ENCODE peak calls at places on chromosome 13, in seven cellular contexts. One of them, this sample, is unnamed.

GRCh38 chr13:20856650-20857049 is 45.9 kb downstream of the XPO4 start:
- DNase-seq in CD4-positive, CD25-positive, alpha-beta regulatory T cell: no peak
- DNase-seq in left ventricle myocardium inferior: no peak
- DNase-seq in BJ: no peak
- DNase-seq in effector memory CD4-positive, alpha-beta T cell: no peak
- DNase-seq in heart right ventricle: no peak
- DNase-seq in pancreas: no peak
- DNase-seq in this sample: no peak

GRCh38 chr13:44619651-44620050 is 43.5 kb upstream of the TSC22D1 start:
- DNase-seq in heart right ventricle: no peak
- DNase-seq in CD4-positive, CD25-positive, alpha-beta regulatory T cell: no peak
- DNase-seq in effector memory CD4-positive, alpha-beta T cell: no peak
- DNase-seq in BJ: no peak
- DNase-seq in left ventricle myocardium inferior: no peak
- DNase-seq in pancreas: no peak
- DNase-seq in this sample: no peak

GRCh38 chr13:66835040-66835628 is 395.0 kb downstream of the PCDH9 start:
- DNase-seq in CD4-positive, CD25-positive, alpha-beta regulatory T cell: no peak
- DNase-seq in effector memory CD4-positive, alpha-beta T cell: no peak
- DNase-seq in pancreas: peak; percentile 74
- DNase-seq in left ventricle myocardium inferior: peak; percentile 84
- DNase-seq in heart right ventricle: peak; percentile 77
- DNase-seq in BJ: no peak
- DNase-seq in this sample: no peak

GRCh38 chr13:59012731-59013130 is 1151.0 kb downstream of the DIAPH3 start:
- DNase-seq in left ventricle myocardium inferior: no peak
- DNase-seq in BJ: no peak
- DNase-seq in pancreas: no peak
- DNase-seq in effector memory CD4-positive, alpha-beta T cell: no peak
- DNase-seq in CD4-positive, CD25-positive, alpha-beta regulatory T cell: no peak
- DNase-seq in heart right ventricle: no peak
- DNase-seq in this sample: no peak

GRCh38 chr13:55439450-55439849 is 1701.3 kb upstream of the PRR20A start:
- DNase-seq in BJ: no peak
- DNase-seq in left ventricle myocardium inferior: no peak
- DNase-seq in effector memory CD4-positive, alpha-beta T cell: no peak
- DNase-seq in pancreas: no peak
- DNase-seq in CD4-positive, CD25-positive, alpha-beta regulatory T cell: no peak
- DNase-seq in heart right ventricle: no peak
- DNase-seq in this sample: no peak

GRCh38 chr13:31421756-31422155 is 222.0 kb downstream of the B3GLCT start:
- DNase-seq in heart right ventricle: no peak
- DNase-seq in effector memory CD4-positive, alpha-beta T cell: no peak
- DNase-seq in pancreas: no peak
- DNase-seq in CD4-positive, CD25-positive, alpha-beta regulatory T cell: no peak
- DNase-seq in left ventricle myocardium inferior: no peak
- DNase-seq in BJ: no peak
- DNase-seq in this sample: no peak

GRCh38 chr13:111283457-111283856 is 37.0 kb upstream of the TEX29 start:
- DNase-seq in effector memory CD4-positive, alpha-beta T cell: no peak
- DNase-seq in BJ: no peak
- DNase-seq in pancreas: no peak
- DNase-seq in CD4-positive, CD25-positive, alpha-beta regulatory T cell: no peak
- DNase-seq in heart right ventricle: no peak
- DNase-seq in left ventricle myocardium inferior: no peak
- DNase-seq in this sample: no peak

GRCh38 chr13:72523049-72523448 is 204.4 kb downstream of the MZT1 start:
- DNase-seq in CD4-positive, CD25-positive, alpha-beta regulatory T cell: no peak
- DNase-seq in effector memory CD4-positive, alpha-beta T cell: no peak
- DNase-seq in heart right ventricle: no peak
- DNase-seq in pancreas: no peak
- DNase-seq in left ventricle myocardium inferior: no peak
- DNase-seq in BJ: no peak
- DNase-seq in this sample: no peak

GRCh38 chr13:53411443-53411842 is 382.8 kb downstream of the OLFM4 start:
- DNase-seq in left ventricle myocardium inferior: no peak
- DNase-seq in effector memory CD4-positive, alpha-beta T cell: no peak
- DNase-seq in CD4-positive, CD25-positive, alpha-beta regulatory T cell: no peak
- DNase-seq in heart right ventricle: no peak
- DNase-seq in BJ: no peak
- DNase-seq in pancreas: no peak
- DNase-seq in this sample: no peak

GRCh38 chr13:46146898-46147297 is 35.1 kb downstream of the LCP1 start:
- DNase-seq in CD4-positive, CD25-positive, alpha-beta regulatory T cell: no peak
- DNase-seq in left ventricle myocardium inferior: no peak
- DNase-seq in heart right ventricle: no peak
- DNase-seq in BJ: no peak
- DNase-seq in effector memory CD4-positive, alpha-beta T cell: no peak
- DNase-seq in pancreas: no peak
- DNase-seq in this sample: no peak

GRCh38 chr13:57629821-57630235 is 1.7 kb upstream of the PCDH17 start:
- DNase-seq in pancreas: peak; percentile 92
- DNase-seq in effector memory CD4-positive, alpha-beta T cell: peak; percentile 32
- DNase-seq in left ventricle myocardium inferior: peak; percentile 91
- DNase-seq in BJ: no peak
- DNase-seq in CD4-positive, CD25-positive, alpha-beta regulatory T cell: peak; percentile 12
- DNase-seq in heart right ventricle: peak; percentile 90
- DNase-seq in this sample: no peak

GRCh38 chr13:113125506-113126264 is 3.1 kb downstream of the F10 start:
- DNase-seq in pancreas: no peak
- DNase-seq in heart right ventricle: no peak
- DNase-seq in effector memory CD4-positive, alpha-beta T cell: no peak
- DNase-seq in left ventricle myocardium inferior: no peak
- DNase-seq in CD4-positive, CD25-positive, alpha-beta regulatory T cell: no peak
- DNase-seq in BJ: no peak
- DNase-seq in this sample: no peak

GRCh38 chr13:113065406-113066141 is 40.0 kb upstream of the F7 start:
- DNase-seq in left ventricle myocardium inferior: no peak
- DNase-seq in BJ: no peak
- DNase-seq in effector memory CD4-positive, alpha-beta T cell: no peak
- DNase-seq in pancreas: peak; percentile 53
- DNase-seq in CD4-positive, CD25-positive, alpha-beta regulatory T cell: no peak
- DNase-seq in heart right ventricle: peak; percentile 11
- DNase-seq in this sample: no peak

GRCh38 chr13:77184455-77184854 is 142.4 kb downstream of the MYCBP2 start:
- DNase-seq in effector memory CD4-positive, alpha-beta T cell: no peak
- DNase-seq in pancreas: no peak
- DNase-seq in BJ: no peak
- DNase-seq in left ventricle myocardium inferior: no peak
- DNase-seq in heart right ventricle: no peak
- DNase-seq in CD4-positive, CD25-positive, alpha-beta regulatory T cell: peak; percentile 13
- DNase-seq in this sample: peak; percentile 23

GRCh38 chr13:38849316-38849715 is 141.3 kb downstream of the STOML3 start:
- DNase-seq in CD4-positive, CD25-positive, alpha-beta regulatory T cell: no peak
- DNase-seq in BJ: no peak
- DNase-seq in pancreas: no peak
- DNase-seq in heart right ventricle: no peak
- DNase-seq in left ventricle myocardium inferior: no peak
- DNase-seq in effector memory CD4-positive, alpha-beta T cell: no peak
- DNase-seq in this sample: no peak

GRCh38 chr13:44810067-44810840 is 179.0 kb downstream of the NUFIP1 start:
- DNase-seq in left ventricle myocardium inferior: no peak
- DNase-seq in CD4-positive, CD25-positive, alpha-beta regulatory T cell: no peak
- DNase-seq in effector memory CD4-positive, alpha-beta T cell: no peak
- DNase-seq in heart right ventricle: no peak
- DNase-seq in pancreas: no peak
- DNase-seq in BJ: no peak
- DNase-seq in this sample: no peak

GRCh38 chr13:37442996-37443395 is 155.6 kb downstream of the POSTN start:
- DNase-seq in left ventricle myocardium inferior: no peak
- DNase-seq in heart right ventricle: no peak
- DNase-seq in BJ: no peak
- DNase-seq in pancreas: no peak
- DNase-seq in effector memory CD4-positive, alpha-beta T cell: no peak
- DNase-seq in CD4-positive, CD25-positive, alpha-beta regulatory T cell: no peak
- DNase-seq in this sample: no peak

GRCh38 chr13:29908411-29908810 is 58.0 kb upstream of the UBL3 start:
- DNase-seq in left ventricle myocardium inferior: peak; percentile 48
- DNase-seq in pancreas: no peak
- DNase-seq in heart right ventricle: peak; percentile 30
- DNase-seq in effector memory CD4-positive, alpha-beta T cell: no peak
- DNase-seq in BJ: peak; percentile 74
- DNase-seq in CD4-positive, CD25-positive, alpha-beta regulatory T cell: no peak
- DNase-seq in this sample: no peak

GRCh38 chr13:99434258-99434788 is 66.9 kb upstream of the TM9SF2 start:
- DNase-seq in effector memory CD4-positive, alpha-beta T cell: peak; percentile 76
- DNase-seq in pancreas: no peak
- DNase-seq in CD4-positive, CD25-positive, alpha-beta regulatory T cell: peak; percentile 82
- DNase-seq in left ventricle myocardium inferior: no peak
- DNase-seq in heart right ventricle: no peak
- DNase-seq in BJ: no peak
- DNase-seq in this sample: no peak

GRCh38 chr13:20714563-20715339 is 11.3 kb downstream of the IL17D start:
- DNase-seq in CD4-positive, CD25-positive, alpha-beta regulatory T cell: no peak
- DNase-seq in effector memory CD4-positive, alpha-beta T cell: no peak
- DNase-seq in left ventricle myocardium inferior: peak; percentile 68
- DNase-seq in heart right ventricle: peak; percentile 53
- DNase-seq in BJ: no peak
- DNase-seq in pancreas: no peak
- DNase-seq in this sample: no peak

GRCh38 chr13:38086721-38087120 is 217.1 kb upstream of the TRPC4 start:
- DNase-seq in CD4-positive, CD25-positive, alpha-beta regulatory T cell: no peak
- DNase-seq in BJ: no peak
- DNase-seq in effector memory CD4-positive, alpha-beta T cell: no peak
- DNase-seq in pancreas: no peak
- DNase-seq in heart right ventricle: no peak
- DNase-seq in left ventricle myocardium inferior: no peak
- DNase-seq in this sample: no peak

GRCh38 chr13:76790519-76791289 is 95.5 kb downstream of the KCTD12 start:
- DNase-seq in CD4-positive, CD25-positive, alpha-beta regulatory T cell: no peak
- DNase-seq in heart right ventricle: no peak
- DNase-seq in effector memory CD4-positive, alpha-beta T cell: no peak
- DNase-seq in BJ: no peak
- DNase-seq in left ventricle myocardium inferior: no peak
- DNase-seq in pancreas: no peak
- DNase-seq in this sample: no peak

GRCh38 chr13:45113809-45114208 is 6.5 kb upstream of the GTF2F2 start:
- DNase-seq in BJ: no peak
- DNase-seq in effector memory CD4-positive, alpha-beta T cell: no peak
- DNase-seq in left ventricle myocardium inferior: no peak
- DNase-seq in heart right ventricle: no peak
- DNase-seq in pancreas: no peak
- DNase-seq in CD4-positive, CD25-positive, alpha-beta regulatory T cell: no peak
- DNase-seq in this sample: no peak

GRCh38 chr13:39210961-39211534 is 172.8 kb downstream of the NHLRC3 start:
- DNase-seq in left ventricle myocardium inferior: no peak
- DNase-seq in effector memory CD4-positive, alpha-beta T cell: no peak
- DNase-seq in CD4-positive, CD25-positive, alpha-beta regulatory T cell: no peak
- DNase-seq in heart right ventricle: no peak
- DNase-seq in BJ: no peak
- DNase-seq in pancreas: no peak
- DNase-seq in this sample: no peak

GRCh38 chr13:112896736-112897602 is 72.0 kb upstream of the MCF2L start:
- DNase-seq in left ventricle myocardium inferior: peak; percentile 8
- DNase-seq in heart right ventricle: no peak
- DNase-seq in CD4-positive, CD25-positive, alpha-beta regulatory T cell: no peak
- DNase-seq in effector memory CD4-positive, alpha-beta T cell: no peak
- DNase-seq in BJ: no peak
- DNase-seq in pancreas: peak; percentile 62
- DNase-seq in this sample: no peak

GRCh38 chr13:42041017-42041683 is 7.3 kb upstream of the DGKH start:
- DNase-seq in heart right ventricle: peak; percentile 63
- DNase-seq in CD4-positive, CD25-positive, alpha-beta regulatory T cell: peak; percentile 32
- DNase-seq in BJ: no peak
- DNase-seq in pancreas: peak; percentile 76
- DNase-seq in left ventricle myocardium inferior: peak; percentile 53
- DNase-seq in effector memory CD4-positive, alpha-beta T cell: no peak
- DNase-seq in this sample: no peak

GRCh38 chr13:100673831-100674362 is 698 bp downstream of the TMTC4 start:
- DNase-seq in pancreas: peak; percentile 66
- DNase-seq in BJ: peak; percentile 31
- DNase-seq in heart right ventricle: peak; percentile 71
- DNase-seq in CD4-positive, CD25-positive, alpha-beta regulatory T cell: peak; percentile 34
- DNase-seq in effector memory CD4-positive, alpha-beta T cell: peak; percentile 32
- DNase-seq in left ventricle myocardium inferior: peak; percentile 66
- DNase-seq in this sample: peak; percentile 69
- H3K4me3 ChIP-seq in pancreas: peak overlapping the region; percentile 42
- H3K4me3 ChIP-seq in BJ: peak overlapping the region; percentile 51
- H3K4me3 ChIP-seq in heart right ventricle: peak overlapping the region; percentile 59
- H3K4me3 ChIP-seq in CD4-positive, CD25-positive, alpha-beta regulatory T cell: peak overlapping the region; percentile 86
- H3K4me3 ChIP-seq in effector memory CD4-positive, alpha-beta T cell: peak overlapping the region; percentile 52
- H3K4me3 ChIP-seq in left ventricle myocardium inferior: peak overlapping the region; percentile 93
- H3K4me3 ChIP-seq in this sample: peak overlapping the region; percentile 76

GRCh38 chr13:50616101-50616500 is 227.4 kb downstream of the DLEU7 start:
- DNase-seq in CD4-positive, CD25-positive, alpha-beta regulatory T cell: no peak
- DNase-seq in pancreas: no peak
- DNase-seq in BJ: no peak
- DNase-seq in effector memory CD4-positive, alpha-beta T cell: no peak
- DNase-seq in heart right ventricle: no peak
- DNase-seq in left ventricle myocardium inferior: no peak
- DNase-seq in this sample: no peak

GRCh38 chr13:50612717-50613116 is 230.8 kb downstream of the DLEU7 start:
- DNase-seq in left ventricle myocardium inferior: no peak
- DNase-seq in pancreas: no peak
- DNase-seq in heart right ventricle: no peak
- DNase-seq in CD4-positive, CD25-positive, alpha-beta regulatory T cell: no peak
- DNase-seq in effector memory CD4-positive, alpha-beta T cell: no peak
- DNase-seq in BJ: no peak
- DNase-seq in this sample: no peak

GRCh38 chr13:50613356-50613831 is 230.1 kb downstream of the DLEU7 start:
- DNase-seq in left ventricle myocardium inferior: no peak
- DNase-seq in BJ: no peak
- DNase-seq in pancreas: no peak
- DNase-seq in heart right ventricle: no peak
- DNase-seq in effector memory CD4-positive, alpha-beta T cell: no peak
- DNase-seq in CD4-positive, CD25-positive, alpha-beta regulatory T cell: no peak
- DNase-seq in this sample: no peak

GRCh38 chr13:50617134-50617721 is 226.3 kb downstream of the DLEU7 start:
- DNase-seq in BJ: peak; percentile 91
- DNase-seq in effector memory CD4-positive, alpha-beta T cell: no peak
- DNase-seq in CD4-positive, CD25-positive, alpha-beta regulatory T cell: no peak
- DNase-seq in pancreas: no peak
- DNase-seq in left ventricle myocardium inferior: no peak
- DNase-seq in heart right ventricle: no peak
- DNase-seq in this sample: no peak

GRCh38 chr13:50615234-50615633 is 228.3 kb downstream of the DLEU7 start:
- DNase-seq in pancreas: no peak
- DNase-seq in effector memory CD4-positive, alpha-beta T cell: no peak
- DNase-seq in BJ: no peak
- DNase-seq in CD4-positive, CD25-positive, alpha-beta regulatory T cell: no peak
- DNase-seq in heart right ventricle: no peak
- DNase-seq in left ventricle myocardium inferior: no peak
- DNase-seq in this sample: no peak
- H3K4me3 ChIP-seq in pancreas: no peak overlapping the region
- H3K4me3 ChIP-seq in effector memory CD4-positive, alpha-beta T cell: no peak overlapping the region
- H3K4me3 ChIP-seq in BJ: no peak overlapping the region
- H3K4me3 ChIP-seq in CD4-positive, CD25-positive, alpha-beta regulatory T cell: no peak overlapping the region
- H3K4me3 ChIP-seq in heart right ventricle: no peak overlapping the region
- H3K4me3 ChIP-seq in left ventricle myocardium inferior: no peak overlapping the region
- H3K4me3 ChIP-seq in this sample: no peak overlapping the region

GRCh38 chr13:61415749-61416148 is at the start of gene PCDH20:
- DNase-seq in CD4-positive, CD25-positive, alpha-beta regulatory T cell: no peak
- DNase-seq in BJ: no peak
- DNase-seq in left ventricle myocardium inferior: no peak
- DNase-seq in effector memory CD4-positive, alpha-beta T cell: no peak
- DNase-seq in pancreas: no peak
- DNase-seq in heart right ventricle: no peak
- DNase-seq in this sample: no peak
- H3K4me3 ChIP-seq in CD4-positive, CD25-positive, alpha-beta regulatory T cell: no peak within 1 kb of the TSS
- H3K4me3 ChIP-seq in BJ: no peak within 1 kb of the TSS
- H3K4me3 ChIP-seq in left ventricle myocardium inferior: peak within 1 kb of the TSS; percentile 63
- H3K4me3 ChIP-seq in effector memory CD4-positive, alpha-beta T cell: no peak within 1 kb of the TSS
- H3K4me3 ChIP-seq in pancreas: peak within 1 kb of the TSS; percentile 12
- H3K4me3 ChIP-seq in heart right ventricle: peak within 1 kb of the TSS; percentile 43
- H3K4me3 ChIP-seq in this sample: peak within 1 kb of the TSS; percentile 75

GRCh38 chr13:27271572-27272096 is 1.0 kb downstream of the RASL11A start:
- DNase-seq in BJ: no peak
- DNase-seq in left ventricle myocardium inferior: no peak
- DNase-seq in effector memory CD4-positive, alpha-beta T cell: no peak
- DNase-seq in CD4-positive, CD25-positive, alpha-beta regulatory T cell: no peak
- DNase-seq in heart right ventricle: no peak
- DNase-seq in pancreas: no peak
- DNase-seq in this sample: no peak
- H3K4me3 ChIP-seq in BJ: peak overlapping the region; percentile 82
- H3K4me3 ChIP-seq in left ventricle myocardium inferior: peak overlapping the region; percentile 81
- H3K4me3 ChIP-seq in effector memory CD4-positive, alpha-beta T cell: peak overlapping the region; percentile 92
- H3K4me3 ChIP-seq in CD4-positive, CD25-positive, alpha-beta regulatory T cell: peak overlapping the region; percentile 80
- H3K4me3 ChIP-seq in heart right ventricle: peak overlapping the region; percentile 83
- H3K4me3 ChIP-seq in pancreas: peak overlapping the region; percentile 76
- H3K4me3 ChIP-seq in this sample: peak overlapping the region; percentile 85

This sample was measured in epithelial cell of proximal tubule.